ENCODE peak calls at places on chromosomes 1 and 21, in ten cellular contexts. One of them, this sample, is unnamed. For H3K9me3, the result is how much of the 10 kb centered on the place peaks cover.

GRCh38 chr1:21586926-21587601 is 77.8 kb downstream of the ALPL start:
- DNase-seq in adrenal gland: peak
- DNase-seq in effector memory CD4-positive, alpha-beta T cell: no peak
- DNase-seq in neural progenitor cell: peak
- DNase-seq in GM23248: peak
- DNase-seq in CD8-positive, alpha-beta memory T cell: no peak
- DNase-seq in AG04450: peak
- DNase-seq in CD4-positive, alpha-beta T cell: no peak
- DNase-seq in fibroblast of lung: peak
- DNase-seq in CD8-positive, alpha-beta T cell: no peak
- DNase-seq in this sample: no peak

GRCh38 chr1:198298653-198299052 is 141.9 kb downstream of the NEK7 start:
- DNase-seq in fibroblast of lung: no peak
- DNase-seq in CD4-positive, alpha-beta T cell: no peak
- DNase-seq in adrenal gland: no peak
- DNase-seq in GM23248: no peak
- DNase-seq in neural progenitor cell: peak
- DNase-seq in CD8-positive, alpha-beta memory T cell: no peak
- DNase-seq in CD8-positive, alpha-beta T cell: no peak
- DNase-seq in effector memory CD4-positive, alpha-beta T cell: no peak
- DNase-seq in AG04450: no peak
- DNase-seq in this sample: no peak

GRCh38 chr1:10529772-10530171 is 55.0 kb downstream of the PEX14 start:
- DNase-seq in CD4-positive, alpha-beta T cell: no peak
- DNase-seq in neural progenitor cell: peak
- DNase-seq in CD8-positive, alpha-beta memory T cell: no peak
- DNase-seq in fibroblast of lung: no peak
- DNase-seq in CD8-positive, alpha-beta T cell: no peak
- DNase-seq in adrenal gland: no peak
- DNase-seq in GM23248: no peak
- DNase-seq in effector memory CD4-positive, alpha-beta T cell: no peak
- DNase-seq in AG04450: no peak
- DNase-seq in this sample: no peak

GRCh38 chr1:220879090-220879508 is at the start of gene HLX:
- DNase-seq in neural progenitor cell: peak
- DNase-seq in adrenal gland: peak
- DNase-seq in CD8-positive, alpha-beta T cell: no peak
- DNase-seq in AG04450: peak
- DNase-seq in CD8-positive, alpha-beta memory T cell: no peak
- DNase-seq in CD4-positive, alpha-beta T cell: no peak
- DNase-seq in GM23248: peak
- DNase-seq in fibroblast of lung: peak
- DNase-seq in effector memory CD4-positive, alpha-beta T cell: no peak
- DNase-seq in this sample: no peak

GRCh38 chr1:203671047-203671446 is 44.4 kb downstream of the ATP2B4 start:
- DNase-seq in adrenal gland: no peak
- DNase-seq in CD8-positive, alpha-beta memory T cell: no peak
- DNase-seq in GM23248: peak
- DNase-seq in CD8-positive, alpha-beta T cell: no peak
- DNase-seq in effector memory CD4-positive, alpha-beta T cell: no peak
- DNase-seq in CD4-positive, alpha-beta T cell: no peak
- DNase-seq in neural progenitor cell: no peak
- DNase-seq in AG04450: no peak
- DNase-seq in fibroblast of lung: peak
- DNase-seq in this sample: no peak

GRCh38 chr1:155005076-155005971 is 2.7 kb downstream of the ZBTB7B start:
- DNase-seq in CD8-positive, alpha-beta T cell: no peak
- DNase-seq in adrenal gland: peak
- DNase-seq in CD4-positive, alpha-beta T cell: no peak
- DNase-seq in fibroblast of lung: peak
- DNase-seq in effector memory CD4-positive, alpha-beta T cell: no peak
- DNase-seq in neural progenitor cell: no peak
- DNase-seq in AG04450: no peak
- DNase-seq in CD8-positive, alpha-beta memory T cell: peak
- DNase-seq in GM23248: peak
- DNase-seq in this sample: no peak

GRCh38 chr21:34029724-34030528 is 43.5 kb upstream of the MRPS6 start:
- DNase-seq in CD4-positive, alpha-beta T cell: no peak
- DNase-seq in CD8-positive, alpha-beta T cell: no peak
- DNase-seq in fibroblast of lung: peak
- DNase-seq in neural progenitor cell: peak
- DNase-seq in adrenal gland: peak
- DNase-seq in CD8-positive, alpha-beta memory T cell: peak
- DNase-seq in AG04450: peak
- DNase-seq in GM23248: peak
- DNase-seq in effector memory CD4-positive, alpha-beta T cell: peak
- DNase-seq in this sample: peak

GRCh38 chr1:85799734-85800133 is 91.5 kb upstream of the ZNHIT6 start:
- DNase-seq in neural progenitor cell: no peak
- DNase-seq in AG04450: no peak
- DNase-seq in effector memory CD4-positive, alpha-beta T cell: no peak
- DNase-seq in CD8-positive, alpha-beta T cell: no peak
- DNase-seq in GM23248: no peak
- DNase-seq in adrenal gland: no peak
- DNase-seq in fibroblast of lung: peak
- DNase-seq in CD4-positive, alpha-beta T cell: no peak
- DNase-seq in CD8-positive, alpha-beta memory T cell: no peak
- DNase-seq in this sample: no peak

GRCh38 chr1:218496561-218496960 is 151.4 kb downstream of the TGFB2 start:
- DNase-seq in neural progenitor cell: no peak
- DNase-seq in AG04450: peak
- DNase-seq in CD8-positive, alpha-beta T cell: no peak
- DNase-seq in CD4-positive, alpha-beta T cell: no peak
- DNase-seq in adrenal gland: no peak
- DNase-seq in CD8-positive, alpha-beta memory T cell: no peak
- DNase-seq in fibroblast of lung: peak
- DNase-seq in effector memory CD4-positive, alpha-beta T cell: no peak
- DNase-seq in GM23248: peak
- DNase-seq in this sample: no peak

DNA sequence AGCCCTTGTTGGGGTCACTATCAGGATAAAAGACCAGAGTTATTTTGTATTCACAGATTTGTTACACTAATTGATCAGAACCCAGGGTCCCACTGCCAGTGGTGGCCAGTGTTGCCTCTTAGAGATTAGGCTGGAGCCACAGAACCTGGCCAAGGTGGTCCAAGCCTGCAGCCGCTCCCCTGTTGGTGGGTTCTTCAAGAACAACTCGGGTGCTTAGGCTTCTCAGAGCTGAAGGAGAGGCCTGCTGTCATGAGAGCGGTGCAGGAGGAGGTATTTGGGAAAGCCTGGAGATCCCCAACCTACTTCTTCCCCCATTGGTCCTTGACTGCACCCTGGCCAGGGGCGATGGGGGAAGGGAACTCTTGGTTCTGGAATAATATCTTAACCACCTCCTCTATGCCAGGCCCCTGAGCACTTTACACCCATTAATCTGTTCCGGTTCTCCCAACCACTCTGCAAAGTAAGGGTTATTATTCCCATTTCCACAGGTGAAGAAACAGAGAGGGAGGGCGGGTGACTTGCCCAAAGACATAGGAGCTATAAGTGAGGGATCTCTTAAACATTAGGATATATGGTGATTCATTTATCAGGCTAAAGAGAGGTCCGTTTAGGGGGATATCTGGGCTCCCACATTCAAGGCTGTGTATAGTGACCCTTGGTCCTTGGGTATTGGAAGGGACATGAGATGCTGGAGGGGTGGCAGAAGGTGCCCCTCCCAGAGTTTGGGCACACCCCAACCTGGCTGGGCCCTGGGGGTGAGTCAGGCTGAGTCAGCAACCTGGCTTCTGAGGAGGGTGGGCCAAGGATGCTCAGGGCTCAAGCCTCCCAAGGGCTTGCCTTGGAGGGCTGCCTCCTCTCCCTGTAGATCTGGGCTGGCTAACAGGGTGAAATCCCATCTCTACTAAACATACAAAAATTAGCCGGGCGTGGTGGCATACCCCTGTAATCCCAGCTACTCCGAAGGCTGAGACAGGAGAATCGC is 5.1 kb downstream of the TRNP1 start:
- DNase-seq in neural progenitor cell: no peak
- DNase-seq in GM23248: peak
- DNase-seq in CD8-positive, alpha-beta T cell: no peak
- DNase-seq in CD4-positive, alpha-beta T cell: no peak
- DNase-seq in fibroblast of lung: peak
- DNase-seq in effector memory CD4-positive, alpha-beta T cell: no peak
- DNase-seq in AG04450: no peak
- DNase-seq in CD8-positive, alpha-beta memory T cell: no peak
- DNase-seq in adrenal gland: no peak
- DNase-seq in this sample: no peak
- H3K9me3 ChIP-seq in neural progenitor cell: under half
- H3K9me3 ChIP-seq in GM23248: under half
- H3K9me3 ChIP-seq in CD8-positive, alpha-beta T cell: under half
- H3K9me3 ChIP-seq in CD4-positive, alpha-beta T cell: under half
- H3K9me3 ChIP-seq in fibroblast of lung: under half
- H3K9me3 ChIP-seq in effector memory CD4-positive, alpha-beta T cell: under half
- H3K9me3 ChIP-seq in AG04450: under half
- H3K9me3 ChIP-seq in CD8-positive, alpha-beta memory T cell: under half
- H3K9me3 ChIP-seq in adrenal gland: under half
- H3K9me3 ChIP-seq in this sample: under half

GRCh38 chr21:26597023-26597422 is 23.9 kb upstream of the CYYR1 start:
- DNase-seq in AG04450: no peak
- DNase-seq in fibroblast of lung: no peak
- DNase-seq in GM23248: no peak
- DNase-seq in effector memory CD4-positive, alpha-beta T cell: no peak
- DNase-seq in CD8-positive, alpha-beta memory T cell: no peak
- DNase-seq in CD8-positive, alpha-beta T cell: no peak
- DNase-seq in CD4-positive, alpha-beta T cell: no peak
- DNase-seq in neural progenitor cell: no peak
- DNase-seq in adrenal gland: no peak
- DNase-seq in this sample: no peak
- H3K9me3 ChIP-seq in AG04450: under half
- H3K9me3 ChIP-seq in fibroblast of lung: under half
- H3K9me3 ChIP-seq in GM23248: under half
- H3K9me3 ChIP-seq in effector memory CD4-positive, alpha-beta T cell: under half
- H3K9me3 ChIP-seq in CD8-positive, alpha-beta memory T cell: under half
- H3K9me3 ChIP-seq in CD8-positive, alpha-beta T cell: under half
- H3K9me3 ChIP-seq in CD4-positive, alpha-beta T cell: under half
- H3K9me3 ChIP-seq in neural progenitor cell: under half
- H3K9me3 ChIP-seq in adrenal gland: under half
- H3K9me3 ChIP-seq in this sample: under half

DNA sequence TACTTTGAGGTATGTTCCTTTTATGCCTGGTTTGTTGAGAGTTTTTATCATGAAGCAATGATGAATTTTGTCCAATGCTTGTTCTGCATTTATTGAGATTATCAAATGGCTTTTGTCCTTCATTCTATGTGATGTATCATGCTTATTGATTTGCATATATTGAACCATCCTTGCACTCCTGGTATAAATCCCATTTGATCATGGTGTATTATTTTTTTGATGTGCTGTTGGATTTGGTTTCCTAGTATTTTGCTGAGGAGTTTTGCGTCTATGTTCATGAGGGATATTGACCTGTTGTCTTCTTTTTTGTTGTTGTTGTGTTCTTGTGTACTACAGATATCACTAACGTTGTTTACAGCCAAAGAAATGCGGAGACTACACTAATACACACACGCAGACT is 4.1 kb downstream of the DNAH14 start:
- DNase-seq in AG04450: no peak
- DNase-seq in CD8-positive, alpha-beta memory T cell: no peak
- DNase-seq in fibroblast of lung: no peak
- DNase-seq in adrenal gland: no peak
- DNase-seq in effector memory CD4-positive, alpha-beta T cell: no peak
- DNase-seq in CD8-positive, alpha-beta T cell: no peak
- DNase-seq in GM23248: no peak
- DNase-seq in neural progenitor cell: no peak
- DNase-seq in CD4-positive, alpha-beta T cell: no peak
- DNase-seq in this sample: no peak
- H3K9me3 ChIP-seq in AG04450: under half
- H3K9me3 ChIP-seq in CD8-positive, alpha-beta memory T cell: under half
- H3K9me3 ChIP-seq in fibroblast of lung: under half
- H3K9me3 ChIP-seq in adrenal gland: under half
- H3K9me3 ChIP-seq in effector memory CD4-positive, alpha-beta T cell: under half
- H3K9me3 ChIP-seq in CD8-positive, alpha-beta T cell: under half
- H3K9me3 ChIP-seq in GM23248: under half
- H3K9me3 ChIP-seq in neural progenitor cell: half or more
- H3K9me3 ChIP-seq in CD4-positive, alpha-beta T cell: under half
- H3K9me3 ChIP-seq in this sample: under half

GRCh38 chr1:82792151-82792550 is 991.4 kb downstream of the ADGRL2 start:
- DNase-seq in CD8-positive, alpha-beta T cell: no peak
- DNase-seq in CD4-positive, alpha-beta T cell: no peak
- DNase-seq in neural progenitor cell: no peak
- DNase-seq in effector memory CD4-positive, alpha-beta T cell: no peak
- DNase-seq in adrenal gland: no peak
- DNase-seq in CD8-positive, alpha-beta memory T cell: no peak
- DNase-seq in GM23248: no peak
- DNase-seq in AG04450: no peak
- DNase-seq in fibroblast of lung: no peak
- DNase-seq in this sample: no peak

GRCh38 chr1:82788660-82789059 is 987.9 kb downstream of the ADGRL2 start:
- DNase-seq in adrenal gland: no peak
- DNase-seq in AG04450: no peak
- DNase-seq in CD8-positive, alpha-beta T cell: no peak
- DNase-seq in neural progenitor cell: no peak
- DNase-seq in GM23248: no peak
- DNase-seq in CD8-positive, alpha-beta memory T cell: no peak
- DNase-seq in effector memory CD4-positive, alpha-beta T cell: no peak
- DNase-seq in fibroblast of lung: no peak
- DNase-seq in CD4-positive, alpha-beta T cell: no peak
- DNase-seq in this sample: no peak

GRCh38 chr1:82795503-82796149 is 994.9 kb downstream of the ADGRL2 start:
- DNase-seq in GM23248: no peak
- DNase-seq in effector memory CD4-positive, alpha-beta T cell: no peak
- DNase-seq in fibroblast of lung: no peak
- DNase-seq in CD8-positive, alpha-beta T cell: no peak
- DNase-seq in CD8-positive, alpha-beta memory T cell: no peak
- DNase-seq in neural progenitor cell: no peak
- DNase-seq in AG04450: no peak
- DNase-seq in CD4-positive, alpha-beta T cell: no peak
- DNase-seq in adrenal gland: no peak
- DNase-seq in this sample: no peak

GRCh38 chr1:82788038-82788437 is 987.3 kb downstream of the ADGRL2 start:
- DNase-seq in fibroblast of lung: no peak
- DNase-seq in CD4-positive, alpha-beta T cell: no peak
- DNase-seq in effector memory CD4-positive, alpha-beta T cell: no peak
- DNase-seq in GM23248: no peak
- DNase-seq in CD8-positive, alpha-beta T cell: no peak
- DNase-seq in neural progenitor cell: no peak
- DNase-seq in adrenal gland: no peak
- DNase-seq in CD8-positive, alpha-beta memory T cell: no peak
- DNase-seq in AG04450: no peak
- DNase-seq in this sample: no peak

DNA sequence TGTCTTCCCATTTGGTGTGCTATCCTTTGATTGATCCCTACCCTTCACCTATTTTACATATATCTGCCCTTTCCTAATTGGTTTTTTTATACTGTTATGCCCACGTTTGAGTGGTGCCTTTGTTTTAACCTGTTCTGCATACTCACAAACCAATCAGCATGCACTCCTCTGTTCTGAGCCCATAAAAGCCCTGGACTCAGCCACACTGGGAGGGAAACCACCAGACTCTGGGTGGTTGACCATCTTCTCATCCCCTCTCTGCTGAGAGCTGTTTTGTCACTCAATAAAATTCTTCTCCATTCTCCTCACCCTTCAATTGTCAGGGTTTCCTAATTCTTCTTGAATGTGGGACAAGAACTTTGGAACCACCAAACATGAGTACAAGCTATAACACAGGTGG is 989.8 kb downstream of the ADGRL2 start:
- DNase-seq in neural progenitor cell: no peak
- DNase-seq in CD8-positive, alpha-beta memory T cell: no peak
- DNase-seq in CD4-positive, alpha-beta T cell: no peak
- DNase-seq in AG04450: no peak
- DNase-seq in adrenal gland: no peak
- DNase-seq in effector memory CD4-positive, alpha-beta T cell: no peak
- DNase-seq in CD8-positive, alpha-beta T cell: no peak
- DNase-seq in GM23248: no peak
- DNase-seq in fibroblast of lung: no peak
- DNase-seq in this sample: no peak
- H3K9me3 ChIP-seq in neural progenitor cell: under half
- H3K9me3 ChIP-seq in CD8-positive, alpha-beta memory T cell: under half
- H3K9me3 ChIP-seq in CD4-positive, alpha-beta T cell: under half
- H3K9me3 ChIP-seq in AG04450: under half
- H3K9me3 ChIP-seq in adrenal gland: under half
- H3K9me3 ChIP-seq in effector memory CD4-positive, alpha-beta T cell: under half
- H3K9me3 ChIP-seq in CD8-positive, alpha-beta T cell: under half
- H3K9me3 ChIP-seq in GM23248: under half
- H3K9me3 ChIP-seq in fibroblast of lung: under half
- H3K9me3 ChIP-seq in this sample: under half